ENCODE peak calls at places on chromosome 16, in ten cellular contexts. One of them, this sample, is unnamed.

GRCh38 chr16:30186782-30187555 is 3.6 kb downstream of the CORO1A start:
- DNase-seq in body of pancreas: peak; percentile 81
- DNase-seq in uterus: peak; percentile 47
- DNase-seq in ovary: peak; percentile 26
- DNase-seq in thyroid gland: peak; percentile 58
- DNase-seq in A549: peak; percentile 40
- DNase-seq in IMR-90: no peak
- DNase-seq in transverse colon: peak; percentile 88
- DNase-seq in heart left ventricle: peak; percentile 72
- DNase-seq in esophagus squamous epithelium: no peak
- DNase-seq in this sample: peak; percentile 67

GRCh38 chr16:8892101-8892575 is 10.0 kb downstream of the LITAFD start:
- DNase-seq in uterus: no peak
- DNase-seq in body of pancreas: peak; percentile 5
- DNase-seq in IMR-90: no peak
- DNase-seq in heart left ventricle: no peak
- DNase-seq in A549: no peak
- DNase-seq in esophagus squamous epithelium: no peak
- DNase-seq in thyroid gland: no peak
- DNase-seq in transverse colon: no peak
- DNase-seq in ovary: no peak
- DNase-seq in this sample: no peak

GRCh38 chr16:81767987-81768592 is 11.0 kb upstream of the PLCG2 start:
- DNase-seq in heart left ventricle: no peak
- DNase-seq in esophagus squamous epithelium: no peak
- DNase-seq in uterus: no peak
- DNase-seq in A549: peak; percentile 33
- DNase-seq in ovary: no peak
- DNase-seq in body of pancreas: peak; percentile 56
- DNase-seq in transverse colon: no peak
- DNase-seq in IMR-90: no peak
- DNase-seq in thyroid gland: no peak
- DNase-seq in this sample: no peak

GRCh38 chr16:68068926-68069325 is 16.2 kb upstream of the NFATC3 start:
- DNase-seq in heart left ventricle: no peak
- DNase-seq in IMR-90: no peak
- DNase-seq in body of pancreas: no peak
- DNase-seq in transverse colon: no peak
- DNase-seq in esophagus squamous epithelium: no peak
- DNase-seq in uterus: no peak
- DNase-seq in A549: no peak
- DNase-seq in thyroid gland: no peak
- DNase-seq in ovary: no peak
- DNase-seq in this sample: no peak

GRCh38 chr16:14668556-14669223 is 25.4 kb downstream of the PLA2G10 start:
- DNase-seq in ovary: no peak
- DNase-seq in uterus: no peak
- DNase-seq in body of pancreas: peak; percentile 49
- DNase-seq in A549: no peak
- DNase-seq in heart left ventricle: no peak
- DNase-seq in thyroid gland: no peak
- DNase-seq in esophagus squamous epithelium: no peak
- DNase-seq in IMR-90: no peak
- DNase-seq in transverse colon: peak; percentile 32
- DNase-seq in this sample: no peak

GRCh38 chr16:55324491-55325447 is 766 bp downstream of the IRX6 start:
- DNase-seq in transverse colon: no peak
- DNase-seq in IMR-90: no peak
- DNase-seq in heart left ventricle: peak; percentile 72
- DNase-seq in A549: no peak
- DNase-seq in body of pancreas: no peak
- DNase-seq in esophagus squamous epithelium: no peak
- DNase-seq in uterus: no peak
- DNase-seq in ovary: no peak
- DNase-seq in thyroid gland: no peak
- DNase-seq in this sample: no peak

GRCh38 chr16:31109622-31110021 is 1.4 kb downstream of the BCKDK start:
- DNase-seq in heart left ventricle: no peak
- DNase-seq in ovary: no peak
- DNase-seq in body of pancreas: no peak
- DNase-seq in IMR-90: no peak
- DNase-seq in A549: no peak
- DNase-seq in esophagus squamous epithelium: no peak
- DNase-seq in thyroid gland: no peak
- DNase-seq in uterus: no peak
- DNase-seq in transverse colon: no peak
- DNase-seq in this sample: no peak

GRCh38 chr16:88352261-88353200 is 30.2 kb upstream of the ZNF469 start:
- DNase-seq in heart left ventricle: no peak
- DNase-seq in IMR-90: no peak
- DNase-seq in transverse colon: no peak
- DNase-seq in ovary: no peak
- DNase-seq in A549: no peak
- DNase-seq in esophagus squamous epithelium: no peak
- DNase-seq in thyroid gland: no peak
- DNase-seq in uterus: no peak
- DNase-seq in body of pancreas: no peak
- DNase-seq in this sample: no peak

GRCh38 chr16:324201-324450 is 28.4 kb downstream of the AXIN1 start:
- DNase-seq in uterus: no peak
- DNase-seq in body of pancreas: no peak
- DNase-seq in thyroid gland: no peak
- DNase-seq in ovary: no peak
- DNase-seq in heart left ventricle: no peak
- DNase-seq in IMR-90: no peak
- DNase-seq in A549: no peak
- DNase-seq in transverse colon: no peak
- DNase-seq in esophagus squamous epithelium: no peak
- DNase-seq in this sample: no peak
- H3K4me3 ChIP-seq in uterus: no peak overlapping the region
- H3K4me3 ChIP-seq in body of pancreas: no peak overlapping the region
- H3K4me3 ChIP-seq in thyroid gland: no peak overlapping the region
- H3K4me3 ChIP-seq in ovary: no peak overlapping the region
- H3K4me3 ChIP-seq in heart left ventricle: no peak overlapping the region
- H3K4me3 ChIP-seq in IMR-90: no peak overlapping the region
- H3K4me3 ChIP-seq in A549: no peak overlapping the region
- H3K4me3 ChIP-seq in transverse colon: no peak overlapping the region
- H3K4me3 ChIP-seq in esophagus squamous epithelium: no peak overlapping the region
- H3K4me3 ChIP-seq in this sample: no peak overlapping the region

GRCh38 chr16:11249233-11250061 is 6.6 kb downstream of the SOCS1 start:
- DNase-seq in heart left ventricle: no peak
- DNase-seq in transverse colon: no peak
- DNase-seq in uterus: no peak
- DNase-seq in esophagus squamous epithelium: no peak
- DNase-seq in body of pancreas: no peak
- DNase-seq in A549: no peak
- DNase-seq in IMR-90: peak; percentile 38
- DNase-seq in thyroid gland: no peak
- DNase-seq in ovary: no peak
- DNase-seq in this sample: no peak

GRCh38 chr16:11248133-11248532 is 7.9 kb downstream of the SOCS1 start:
- DNase-seq in body of pancreas: no peak
- DNase-seq in ovary: no peak
- DNase-seq in thyroid gland: no peak
- DNase-seq in heart left ventricle: no peak
- DNase-seq in IMR-90: peak; percentile 24
- DNase-seq in esophagus squamous epithelium: no peak
- DNase-seq in transverse colon: no peak
- DNase-seq in A549: no peak
- DNase-seq in uterus: no peak
- DNase-seq in this sample: no peak

GRCh38 chr16:11250786-11251524 is 5.0 kb downstream of the SOCS1 start:
- DNase-seq in thyroid gland: no peak
- DNase-seq in transverse colon: no peak
- DNase-seq in heart left ventricle: no peak
- DNase-seq in esophagus squamous epithelium: no peak
- DNase-seq in IMR-90: peak; percentile 59
- DNase-seq in body of pancreas: no peak
- DNase-seq in A549: no peak
- DNase-seq in ovary: no peak
- DNase-seq in uterus: no peak
- DNase-seq in this sample: no peak

GRCh38 chr16:11251525-11252481 is 4.2 kb downstream of the SOCS1 start:
- DNase-seq in body of pancreas: no peak
- DNase-seq in ovary: peak; percentile 28
- DNase-seq in IMR-90: peak; percentile 91
- DNase-seq in esophagus squamous epithelium: no peak
- DNase-seq in thyroid gland: no peak
- DNase-seq in A549: no peak
- DNase-seq in heart left ventricle: no peak
- DNase-seq in uterus: no peak
- DNase-seq in transverse colon: peak; percentile 41
- DNase-seq in this sample: peak; percentile 59

DNA sequence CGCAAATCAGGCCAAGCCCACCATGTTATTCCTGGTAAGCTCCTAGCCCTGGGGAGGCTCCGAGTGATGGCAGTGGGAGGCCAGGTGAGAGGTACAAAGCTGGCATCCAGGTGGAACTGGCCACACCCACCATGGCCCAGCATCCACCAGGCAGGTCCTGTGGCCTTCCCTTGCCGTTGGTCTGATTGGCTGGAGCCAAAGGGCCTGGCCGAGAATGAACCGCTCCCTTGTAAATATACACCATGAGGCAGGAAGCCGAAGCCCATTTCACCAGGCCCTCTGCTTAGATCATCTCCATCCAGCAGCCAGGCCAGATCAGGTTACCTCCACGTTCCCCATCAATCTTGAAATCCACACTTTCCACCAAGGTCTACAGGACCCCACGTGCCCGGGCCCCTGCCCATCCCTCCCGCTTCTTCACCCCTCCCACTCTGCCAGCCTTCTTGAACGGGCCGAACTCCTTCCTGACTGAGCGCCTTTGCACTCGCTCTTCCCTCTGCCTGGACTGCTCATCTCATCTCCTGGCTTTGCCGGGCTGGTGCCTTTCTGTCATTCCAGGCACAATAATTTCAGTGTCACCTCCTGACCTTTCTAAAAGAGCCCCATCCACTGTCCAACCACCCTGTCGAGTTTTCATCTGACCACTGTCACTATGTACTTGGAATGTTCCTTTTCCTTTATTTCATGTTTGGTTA is 5.8 kb downstream of the SOCS1 start:
- DNase-seq in heart left ventricle: no peak
- DNase-seq in esophagus squamous epithelium: no peak
- DNase-seq in A549: no peak
- DNase-seq in thyroid gland: no peak
- DNase-seq in transverse colon: no peak
- DNase-seq in uterus: no peak
- DNase-seq in IMR-90: peak; percentile 78
- DNase-seq in body of pancreas: no peak
- DNase-seq in ovary: no peak
- DNase-seq in this sample: no peak
- TF ChIP-seq POLR2A in heart left ventricle: no peak
- TF ChIP-seq POLR2A in esophagus squamous epithelium: no peak
- TF ChIP-seq POLR2A in A549: no peak
- TF ChIP-seq POLR2A in thyroid gland: no peak
- TF ChIP-seq POLR2A in transverse colon: no peak
- TF ChIP-seq POLR2A in uterus: no peak
- TF ChIP-seq POLR2A in IMR-90: no peak
- TF ChIP-seq POLR2A in body of pancreas: no peak
- TF ChIP-seq POLR2A in ovary: no peak
- TF ChIP-seq POLR2A in this sample: no peak

GRCh38 chr16:57666353-57667068 is 1.6 kb upstream of the ADGRG3 start:
- DNase-seq in transverse colon: no peak
- DNase-seq in thyroid gland: no peak
- DNase-seq in heart left ventricle: no peak
- DNase-seq in esophagus squamous epithelium: no peak
- DNase-seq in IMR-90: no peak
- DNase-seq in uterus: no peak
- DNase-seq in ovary: no peak
- DNase-seq in body of pancreas: no peak
- DNase-seq in A549: no peak
- DNase-seq in this sample: no peak

GRCh38 chr16:57667069-57667525 is 1.0 kb upstream of the ADGRG3 start:
- DNase-seq in IMR-90: no peak
- DNase-seq in transverse colon: no peak
- DNase-seq in thyroid gland: no peak
- DNase-seq in A549: no peak
- DNase-seq in heart left ventricle: no peak
- DNase-seq in ovary: no peak
- DNase-seq in body of pancreas: no peak
- DNase-seq in uterus: no peak
- DNase-seq in esophagus squamous epithelium: no peak
- DNase-seq in this sample: no peak

GRCh38 chr16:57668630-57669475 is 747 bp downstream of the ADGRG3 start:
- DNase-seq in transverse colon: no peak
- DNase-seq in IMR-90: no peak
- DNase-seq in body of pancreas: no peak
- DNase-seq in A549: no peak
- DNase-seq in ovary: no peak
- DNase-seq in heart left ventricle: peak; percentile 25
- DNase-seq in uterus: no peak
- DNase-seq in thyroid gland: no peak
- DNase-seq in esophagus squamous epithelium: no peak
- DNase-seq in this sample: no peak

GRCh38 chr16:57668259-57668563 is at the start of gene ADGRG3:
- DNase-seq in uterus: no peak
- DNase-seq in IMR-90: no peak
- DNase-seq in transverse colon: no peak
- DNase-seq in body of pancreas: no peak
- DNase-seq in ovary: no peak
- DNase-seq in esophagus squamous epithelium: no peak
- DNase-seq in thyroid gland: no peak
- DNase-seq in heart left ventricle: no peak
- DNase-seq in A549: no peak
- DNase-seq in this sample: no peak

DNA sequence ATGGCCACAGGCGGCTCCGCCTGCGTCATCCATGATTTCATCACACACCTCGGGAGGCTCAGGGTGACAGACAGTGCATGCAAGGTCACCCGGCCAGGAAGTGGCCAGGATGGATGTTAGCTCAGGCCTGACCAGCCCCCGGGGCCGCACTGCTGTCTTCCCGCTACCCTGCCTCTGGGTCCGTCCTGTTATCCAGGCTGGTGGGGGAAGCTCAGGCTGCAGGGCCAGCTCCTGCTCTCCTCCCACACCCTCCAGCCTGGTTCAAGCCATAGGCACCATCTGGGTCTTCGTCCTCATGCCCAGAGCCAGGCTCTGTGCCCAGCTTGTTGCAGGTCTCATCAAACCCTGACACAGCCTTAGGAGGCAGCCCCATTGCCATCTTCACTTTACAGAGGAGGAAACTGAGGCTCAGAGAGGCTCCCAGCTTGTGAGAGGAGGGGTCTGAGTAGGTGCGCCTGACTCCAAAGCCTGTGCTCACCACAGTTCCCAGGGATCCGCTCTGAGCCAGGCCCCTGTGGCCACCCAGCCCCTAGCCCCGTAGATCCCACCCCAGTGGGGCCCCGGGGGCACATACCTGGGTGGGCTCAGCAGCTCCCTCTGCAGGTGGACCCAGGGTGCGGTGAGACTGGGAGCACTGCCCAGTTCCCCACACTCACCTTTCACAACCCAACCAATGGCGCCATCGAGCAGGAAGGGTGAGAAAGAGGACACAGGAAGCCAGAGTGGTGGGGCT is 414 bp upstream of the ADGRG3 start:
- DNase-seq in body of pancreas: no peak
- DNase-seq in esophagus squamous epithelium: no peak
- DNase-seq in thyroid gland: peak; percentile 34
- DNase-seq in transverse colon: no peak
- DNase-seq in IMR-90: peak; percentile 38
- DNase-seq in ovary: no peak
- DNase-seq in A549: no peak
- DNase-seq in uterus: no peak
- DNase-seq in heart left ventricle: peak; percentile 40
- DNase-seq in this sample: peak; percentile 85
- TF ChIP-seq CTCF in body of pancreas: peak; percentile 11
- TF ChIP-seq CTCF in esophagus squamous epithelium: no peak
- TF ChIP-seq CTCF in thyroid gland: peak; percentile 14
- TF ChIP-seq CTCF in transverse colon: no peak
- TF ChIP-seq CTCF in IMR-90: no peak
- TF ChIP-seq CTCF in ovary: no peak
- TF ChIP-seq CTCF in A549: no peak
- TF ChIP-seq CTCF in uterus: no peak
- TF ChIP-seq CTCF in heart left ventricle: no peak
- TF ChIP-seq CTCF in this sample: peak; percentile 50

DNA sequence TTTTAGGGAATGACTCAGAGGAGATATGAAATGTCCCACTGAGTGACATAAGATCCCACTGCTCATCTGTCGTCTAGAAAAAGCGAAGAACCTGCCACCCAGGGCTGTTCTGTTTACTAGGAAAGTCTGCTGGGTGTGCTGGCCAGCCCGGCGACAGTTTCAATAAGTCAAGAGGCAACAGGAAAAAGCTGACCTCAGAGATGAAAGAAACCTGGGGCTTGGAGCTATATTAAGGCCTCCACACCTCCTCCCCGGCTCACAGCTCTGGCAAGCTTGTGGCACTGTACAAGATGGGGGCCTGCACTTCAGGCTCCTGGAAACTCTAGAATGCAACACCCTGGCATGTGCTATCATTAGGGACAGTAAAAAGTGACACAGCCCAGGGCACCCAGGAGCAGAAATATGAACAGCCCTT is 10.6 kb downstream of the ZFHX3 start:
- DNase-seq in body of pancreas: peak; percentile 40
- DNase-seq in ovary: no peak
- DNase-seq in transverse colon: no peak
- DNase-seq in uterus: peak; percentile 38
- DNase-seq in heart left ventricle: peak; percentile 70
- DNase-seq in thyroid gland: peak; percentile 74
- DNase-seq in IMR-90: no peak
- DNase-seq in esophagus squamous epithelium: no peak
- DNase-seq in A549: no peak
- DNase-seq in this sample: no peak
- H3K4me3 ChIP-seq in body of pancreas: no peak overlapping the region
- H3K4me3 ChIP-seq in ovary: no peak overlapping the region
- H3K4me3 ChIP-seq in transverse colon: no peak overlapping the region
- H3K4me3 ChIP-seq in uterus: no peak overlapping the region
- H3K4me3 ChIP-seq in heart left ventricle: no peak overlapping the region
- H3K4me3 ChIP-seq in thyroid gland: no peak overlapping the region
- H3K4me3 ChIP-seq in IMR-90: no peak overlapping the region
- H3K4me3 ChIP-seq in esophagus squamous epithelium: no peak overlapping the region
- H3K4me3 ChIP-seq in A549: no peak overlapping the region
- H3K4me3 ChIP-seq in this sample: no peak overlapping the region